ENCODE peak calls at places on chromosomes 12 and 14, in ten cellular contexts. C is AG04450, S is colonic mucosa, P is lower lobe of right lung, F is mucosa of descending colon, A is NB4, O is heart left ventricle, T is brain microvascular endothelial cell, K is GM23248, G is fibroblast of pulmonary artery. Z is an unnamed sample.
A peak's percentile ranks its signal among the peaks of the same experiment; 100 is the strongest.

GRCh38 chr12:32134144-32134888 is 27.7 kb downstream of the BICD1 start:
- DNase-seq in A (peak; percentile 22), S (no peak), P (no peak), G (peak; percentile 59), C (no peak), F (peak; percentile 4), O (no peak), K (peak; percentile 88), T (peak; percentile 28), Z (no peak)

GRCh38 chr12:91215940-91216454 is 33.4 kb upstream of the DCN start:
- DNase-seq in A (no peak), G (no peak), K (peak; percentile 72), T (peak; percentile 16), F (no peak), P (no peak), C (peak; percentile 67), O (no peak), S (no peak), Z (no peak)

GRCh38 chr14:73753887-73754880 is 40.0 kb upstream of the PNMA1 start:
- DNase-seq in C (no peak), P (no peak), A (peak; percentile 90), S (peak; percentile 77), O (no peak), F (peak; percentile 69), T (no peak), K (peak; percentile 69), G (no peak), Z (no peak)

GRCh38 chr12:5407457-5407856 is 24.5 kb upstream of the NTF3 start:
- DNase-seq in P (no peak), A (no peak), O (no peak), C (no peak), T (no peak), G (no peak), K (no peak), F (no peak), S (no peak), Z (peak; percentile 56)

GRCh38 chr12:67269632-67270578 is 747 bp downstream of the CAND1 start:
- DNase-seq in T (no peak), C (no peak), K (peak; percentile 63), S (peak; percentile 53), P (peak; percentile 63), A (peak; percentile 60), O (peak; percentile 42), G (no peak), F (peak; percentile 52), Z (peak; percentile 64)

GRCh38 chr14:22469541-22470303 is 119.3 kb downstream of the DAD1 start:
- DNase-seq in S (no peak), P (no peak), F (peak; percentile 26), A (no peak), C (no peak), T (no peak), K (peak; percentile 28), G (no peak), O (no peak), Z (no peak)

GRCh38 chr14:22112004-22112403 is 438.4 kb upstream of the OR4E1 start:
- DNase-seq in K (no peak), C (no peak), F (peak; percentile 47), O (no peak), A (peak; percentile 31), P (no peak), G (no peak), S (peak; percentile 34), T (no peak), Z (peak; percentile 50)

GRCh38 chr14:64828096-64828495 is 51.6 kb downstream of the SPTB start:
- DNase-seq in C (no peak), G (no peak), P (no peak), S (no peak), O (no peak), F (no peak), K (no peak), T (no peak), A (no peak), Z (peak; percentile 71)

GRCh38 chr12:115697341-115697740 is 580.2 kb downstream of the MED13L start:
- DNase-seq in K (no peak), P (no peak), G (no peak), F (no peak), S (no peak), C (no peak), T (no peak), O (no peak), A (no peak), Z (peak; percentile 33)
- H3K4me3 ChIP-seq in K (no peak overlapping the region), P (no peak overlapping the region), G (no peak overlapping the region), F (no peak overlapping the region), S (no peak overlapping the region), C (no peak overlapping the region), T (no peak overlapping the region), O (no peak overlapping the region), A (no peak overlapping the region), Z (no peak overlapping the region)

DNA sequence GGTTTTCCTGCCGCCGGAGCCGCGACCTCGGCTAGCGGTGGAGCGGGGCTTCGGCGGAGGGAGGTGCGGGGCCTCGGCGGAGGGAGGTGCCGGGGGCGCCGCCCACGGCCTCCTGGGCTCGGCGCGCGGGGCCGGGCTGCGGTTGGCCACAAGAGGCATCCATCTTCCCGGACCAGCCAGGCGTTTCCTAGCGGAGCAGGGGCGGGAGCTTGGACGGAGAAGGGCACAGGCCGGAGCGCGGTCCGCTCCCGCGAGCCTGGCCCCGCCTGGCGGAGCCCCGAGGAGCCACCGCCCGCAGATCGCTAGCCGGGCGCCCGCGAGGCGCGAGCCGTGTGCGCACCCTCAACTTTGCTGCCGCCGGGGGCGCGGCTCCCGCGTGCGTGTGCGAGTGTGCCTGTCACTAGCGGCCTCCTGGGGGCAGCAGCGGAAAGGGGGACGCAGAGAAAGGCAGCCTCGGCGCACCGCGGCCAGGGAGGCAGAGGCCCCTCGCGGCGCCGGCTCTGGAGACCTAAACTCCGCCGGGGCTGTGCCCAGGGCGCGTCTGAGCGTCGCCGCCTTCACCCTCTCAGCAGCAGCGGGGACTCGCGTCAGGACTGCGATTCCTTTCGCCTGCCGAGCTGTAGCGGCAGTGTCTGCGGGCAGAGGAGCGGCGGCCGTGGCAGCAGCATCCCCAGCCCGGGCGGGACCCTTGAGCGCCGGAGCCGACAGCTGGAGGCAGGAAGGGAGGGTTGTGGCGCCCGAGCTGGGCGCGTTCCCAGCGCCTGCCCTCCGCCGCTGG is 698 bp upstream of the SRGAP1 start:
- DNase-seq in P (peak; percentile 89), K (peak; percentile 98), T (peak; percentile 88), C (peak; percentile 93), G (peak; percentile 97), A (peak; percentile 94), S (peak; percentile 92), O (peak; percentile 92), F (peak; percentile 88), Z (peak; percentile 94)
- H3K4me3 ChIP-seq in P (peak overlapping the region; percentile 90), K (peak overlapping the region; percentile 99), T (peak overlapping the region; percentile 96), C (peak overlapping the region; percentile 97), G (peak overlapping the region; percentile 99), A (peak overlapping the region; percentile 47), S (peak overlapping the region; percentile 67), O (peak overlapping the region; percentile 96), F (peak overlapping the region; percentile 80), Z (peak overlapping the region; percentile 89)

GRCh38 chr12:49748800-49749199 is 7.4 kb downstream of the TMBIM6 start:
- DNase-seq in A (no peak), G (no peak), T (no peak), C (no peak), K (no peak), F (no peak), P (no peak), S (no peak), O (no peak), Z (no peak)
- H3K4me3 ChIP-seq in A (no peak overlapping the region), G (no peak overlapping the region), T (no peak overlapping the region), C (no peak overlapping the region), K (no peak overlapping the region), F (no peak overlapping the region), P (no peak overlapping the region), S (no peak overlapping the region), O (no peak overlapping the region), Z (no peak overlapping the region)

GRCh38 chr14:68363841-68364711 is 428.8 kb downstream of the ZFP36L1 start:
- DNase-seq in C (no peak), G (peak; percentile 61), K (peak; percentile 31), S (no peak), P (peak; percentile 72), A (no peak), F (no peak), O (peak; percentile 44), T (peak; percentile 90), Z (no peak)
- H3K4me3 ChIP-seq in C (no peak overlapping the region), G (no peak overlapping the region), K (no peak overlapping the region), S (no peak overlapping the region), P (no peak overlapping the region), A (no peak overlapping the region), F (no peak overlapping the region), O (no peak overlapping the region), T (no peak overlapping the region), Z (no peak overlapping the region)

GRCh38 chr12:52125499-52125900 is 46.0 kb downstream of the SMIM41 start:
- DNase-seq in A (no peak), C (no peak), P (no peak), G (no peak), S (no peak), O (no peak), K (no peak), F (no peak), T (no peak), Z (peak; percentile 54)

GRCh38 chr12:52121848-52122838 is 42.6 kb downstream of the SMIM41 start:
- DNase-seq in F (peak; percentile 77), K (peak; percentile 77), O (peak; percentile 62), G (peak; percentile 63), S (peak; percentile 67), P (peak; percentile 79), C (peak; percentile 15), A (peak; percentile 76), T (peak; percentile 22), Z (peak; percentile 77)

GRCh38 chr12:52120951-52121847 is 41.7 kb downstream of the SMIM41 start:
- DNase-seq in O (no peak), G (no peak), A (no peak), T (no peak), F (no peak), K (no peak), S (no peak), C (no peak), P (no peak), Z (no peak)

GRCh38 chr12:52126050-52126604 is 46.6 kb downstream of the SMIM41 start:
- DNase-seq in G (no peak), A (no peak), O (no peak), C (no peak), S (no peak), K (no peak), F (no peak), T (no peak), P (no peak), Z (no peak)

DNA sequence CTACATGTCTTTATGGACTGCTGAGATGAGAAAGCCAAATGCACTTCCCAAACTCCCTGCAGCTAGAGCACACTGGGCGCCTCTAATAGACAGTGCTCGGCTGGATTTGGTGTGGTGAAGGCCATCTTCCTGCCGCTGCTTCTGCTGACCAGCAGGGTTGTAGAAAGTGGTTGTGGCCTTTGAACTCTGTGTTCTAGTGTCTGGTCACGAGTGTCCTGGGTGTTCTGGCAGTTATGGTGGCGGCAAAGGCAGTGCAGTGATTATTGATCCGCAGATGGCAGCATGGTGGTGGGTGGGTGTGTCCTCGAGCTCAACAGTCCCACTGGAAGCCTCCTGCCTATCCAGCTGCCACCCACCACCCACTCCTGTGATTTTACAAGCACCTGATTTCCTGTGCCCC is 43.4 kb downstream of the SMIM41 start:
- DNase-seq in P (no peak), O (no peak), A (no peak), G (no peak), T (no peak), C (no peak), K (no peak), S (no peak), F (no peak), Z (no peak)
- H3K4me3 ChIP-seq in P (no peak overlapping the region), O (no peak overlapping the region), A (no peak overlapping the region), G (no peak overlapping the region), T (no peak overlapping the region), C (no peak overlapping the region), K (no peak overlapping the region), S (no peak overlapping the region), F (no peak overlapping the region), Z (no peak overlapping the region)

GRCh38 chr12:55049676-55050075 is 29.9 kb downstream of the NEUROD4 start:
- DNase-seq in P (no peak), K (no peak), A (no peak), O (no peak), T (no peak), G (no peak), S (no peak), C (no peak), F (no peak), Z (no peak)
- H3K4me3 ChIP-seq in P (no peak overlapping the region), K (no peak overlapping the region), A (no peak overlapping the region), O (no peak overlapping the region), T (no peak overlapping the region), G (no peak overlapping the region), S (no peak overlapping the region), C (no peak overlapping the region), F (no peak overlapping the region), Z (no peak overlapping the region)